ENCODE peak calls at places on chromosomes 12 and 14, in four cellular contexts. X, P, C and O are unnamed samples.

GRCh38 chr12:85588221-85588620 is 248.0 kb downstream of the RASSF9 start:
- DNase-seq in C (peak), P (no peak), X (no peak), O (no peak)

GRCh38 chr12:88643685-88644084 is 63.4 kb upstream of the KITLG start:
- DNase-seq in P (no peak), X (no peak), C (no peak), O (no peak)

GRCh38 chr14:39228509-39229221 is 5.0 kb upstream of the MIA2 start:
- DNase-seq in C (no peak), P (no peak), X (no peak), O (no peak)

GRCh38 chr14:104360522-104360921 is 219.0 kb upstream of the C14orf180 start:
- DNase-seq in P (peak), C (no peak), X (no peak), O (no peak)

GRCh38 chr14:91145396-91146160 is 31.7 kb downstream of the DGLUCY start:
- DNase-seq in C (no peak), P (no peak), X (no peak), O (no peak)

GRCh38 chr14:20830831-20831230 is 28.2 kb upstream of the RNASE1 start:
- DNase-seq in C (no peak), X (no peak), P (no peak), O (no peak)

GRCh38 chr12:12922191-12922616 is 29.8 kb downstream of the GPRC5D start:
- DNase-seq in C (peak), X (no peak), P (peak), O (no peak)

GRCh38 chr14:104252256-104253215 is 114.1 kb downstream of the KIF26A start:
- DNase-seq in X (no peak), P (no peak), C (no peak), O (no peak)

GRCh38 chr14:21382886-21383847 is 652 bp downstream of the SUPT16H start:
- DNase-seq in C (peak), P (peak), X (no peak), O (peak)

GRCh38 chr12:24937553-24938244 is 11.2 kb downstream of the BCAT1 start:
- DNase-seq in X (no peak), P (no peak), C (no peak), O (no peak)

GRCh38 chr12:5344131-5344530 is 87.8 kb upstream of the NTF3 start:
- DNase-seq in C (no peak), P (no peak), X (no peak), O (no peak)

GRCh38 chr14:61556455-61556854 is 138.9 kb upstream of the HIF1A start:
- DNase-seq in P (no peak), C (no peak), X (no peak), O (no peak)

GRCh38 chr12:73210574-73211204 is 938.5 kb downstream of the TRHDE start:
- DNase-seq in C (no peak), P (no peak), X (no peak), O (no peak)
- TF ChIP-seq POLR2A in C (no peak), P (no peak), X (no peak), O (no peak)

GRCh38 chr12:57744777-57745484 is at the start of gene TSPAN31:
- DNase-seq in X (peak), C (peak), P (peak), O (peak)
- TF ChIP-seq POLR2A in X (peak), C (peak), P (no peak), O (peak)

GRCh38 chr12:111099186-111099585 is 178.8 kb upstream of the MYL2 start:
- DNase-seq in P (no peak), X (no peak), C (no peak), O (peak)
- TF ChIP-seq POLR2A in P (no peak), X (no peak), C (no peak), O (no peak)

DNA sequence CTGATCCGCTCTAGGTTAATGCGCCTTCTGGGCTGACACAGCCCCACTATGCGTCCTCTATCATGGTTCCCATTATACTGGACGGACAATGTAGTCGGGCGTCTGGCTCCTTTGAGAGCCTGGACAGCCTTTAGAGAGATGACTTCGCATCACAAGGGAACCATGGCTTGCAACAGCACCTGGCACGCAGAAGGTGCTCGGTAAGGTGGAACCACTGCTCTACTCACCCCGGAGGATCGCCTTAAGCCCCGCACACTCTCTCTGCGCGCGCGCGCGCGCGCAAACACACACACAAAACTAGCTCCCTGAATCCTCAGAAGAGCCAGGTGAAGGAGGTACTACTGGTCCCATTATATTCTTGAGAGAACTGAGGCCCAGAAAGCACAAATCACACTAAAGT is 7.1 kb downstream of the MAP3K12 start:
- DNase-seq in C (no peak), P (no peak), X (no peak), O (no peak)
- TF ChIP-seq POLR2A in C (no peak), P (no peak), X (no peak), O (no peak)

DNA sequence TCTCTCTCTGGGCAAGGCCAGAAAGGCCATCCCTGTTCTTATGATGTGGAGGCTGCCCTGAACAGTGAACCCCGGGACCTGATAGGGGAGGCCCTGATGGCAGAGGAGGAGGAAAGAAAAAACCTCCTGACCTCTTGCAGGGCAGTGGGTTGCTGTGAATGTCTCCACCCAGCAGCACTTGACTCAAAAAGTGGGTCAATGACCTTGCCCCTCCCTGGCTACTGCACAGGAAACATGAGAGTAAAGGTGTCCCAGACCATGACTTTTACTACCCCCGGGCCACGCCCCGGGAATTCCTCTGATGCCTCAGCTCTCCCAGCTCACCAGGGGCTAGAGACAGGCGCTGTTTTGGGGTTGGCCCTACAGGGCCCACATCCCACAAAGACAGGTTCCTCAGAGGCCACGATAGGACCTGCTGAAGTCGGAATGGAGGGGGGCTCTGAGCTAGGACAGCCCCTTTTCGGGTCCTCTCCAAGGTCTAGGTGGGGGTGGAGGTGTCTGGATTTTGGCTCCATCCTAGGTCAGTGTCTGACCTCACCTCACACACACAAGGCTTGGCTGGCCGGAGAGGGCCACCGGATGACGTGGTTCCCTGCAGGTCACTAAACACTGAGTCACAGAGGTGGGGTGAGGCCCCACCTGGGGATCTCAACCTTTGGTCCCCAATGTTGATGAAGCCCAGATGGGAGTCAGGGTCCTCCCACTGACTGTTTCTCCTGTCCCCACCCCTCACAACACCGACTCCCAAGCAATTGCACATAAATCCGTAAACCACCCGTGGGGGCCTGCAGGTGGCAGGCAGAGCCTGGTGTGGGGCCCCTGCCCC is 1.6 kb downstream of the RHOF start:
- DNase-seq in X (no peak), C (no peak), P (peak), O (peak)
- TF ChIP-seq POLR2A in X (no peak), C (no peak), P (no peak), O (no peak)